ENCODE peak calls at places on chromosome 1, in eight cellular contexts. One of them, this sample, is unnamed. For H3K4me1, the result is how much of the 10 kb centered on the place peaks cover.

GRCh38 chr1:42466030-42466429 is 2.9 kb downstream of the CCDC30 start:
- DNase-seq in left lung: no peak
- DNase-seq in IMR-90: no peak
- DNase-seq in CD8-positive, alpha-beta memory T cell: no peak
- DNase-seq in mucosa of descending colon: no peak
- DNase-seq in right cardiac atrium: no peak
- DNase-seq in HCT116: no peak
- DNase-seq in adipocyte: no peak
- DNase-seq in this sample: no peak

GRCh38 chr1:244060691-244061090 is 9.6 kb downstream of the ZBTB18 start:
- DNase-seq in left lung: no peak
- DNase-seq in mucosa of descending colon: no peak
- DNase-seq in CD8-positive, alpha-beta memory T cell: no peak
- DNase-seq in adipocyte: no peak
- DNase-seq in HCT116: no peak
- DNase-seq in IMR-90: no peak
- DNase-seq in right cardiac atrium: no peak
- DNase-seq in this sample: no peak

GRCh38 chr1:80767711-80768110 is 1033.0 kb upstream of the ADGRL2 start:
- DNase-seq in CD8-positive, alpha-beta memory T cell: no peak
- DNase-seq in right cardiac atrium: no peak
- DNase-seq in mucosa of descending colon: no peak
- DNase-seq in IMR-90: no peak
- DNase-seq in left lung: no peak
- DNase-seq in HCT116: no peak
- DNase-seq in adipocyte: no peak
- DNase-seq in this sample: no peak

GRCh38 chr1:2194319-2194897 is at the start of gene FAAP20:
- DNase-seq in CD8-positive, alpha-beta memory T cell: no peak
- DNase-seq in IMR-90: peak
- DNase-seq in right cardiac atrium: no peak
- DNase-seq in mucosa of descending colon: no peak
- DNase-seq in adipocyte: peak
- DNase-seq in left lung: peak
- DNase-seq in HCT116: peak
- DNase-seq in this sample: peak

GRCh38 chr1:207414606-207415108 is 39.5 kb upstream of the CR2 start:
- DNase-seq in right cardiac atrium: no peak
- DNase-seq in left lung: no peak
- DNase-seq in CD8-positive, alpha-beta memory T cell: no peak
- DNase-seq in adipocyte: no peak
- DNase-seq in HCT116: no peak
- DNase-seq in mucosa of descending colon: no peak
- DNase-seq in IMR-90: no peak
- DNase-seq in this sample: no peak

GRCh38 chr1:205435904-205436573 is 14.2 kb upstream of the LEMD1 start:
- DNase-seq in IMR-90: no peak
- DNase-seq in left lung: no peak
- DNase-seq in HCT116: no peak
- DNase-seq in adipocyte: peak
- DNase-seq in mucosa of descending colon: no peak
- DNase-seq in right cardiac atrium: no peak
- DNase-seq in CD8-positive, alpha-beta memory T cell: no peak
- DNase-seq in this sample: no peak

GRCh38 chr1:23592209-23592905 is 33.1 kb upstream of the ID3 start:
- DNase-seq in HCT116: no peak
- DNase-seq in IMR-90: no peak
- DNase-seq in mucosa of descending colon: no peak
- DNase-seq in right cardiac atrium: no peak
- DNase-seq in left lung: no peak
- DNase-seq in CD8-positive, alpha-beta memory T cell: no peak
- DNase-seq in adipocyte: peak
- DNase-seq in this sample: no peak

GRCh38 chr1:193850745-193851144 is 664.3 kb upstream of the B3GALT2 start:
- DNase-seq in mucosa of descending colon: no peak
- DNase-seq in adipocyte: no peak
- DNase-seq in right cardiac atrium: no peak
- DNase-seq in HCT116: no peak
- DNase-seq in left lung: no peak
- DNase-seq in CD8-positive, alpha-beta memory T cell: no peak
- DNase-seq in IMR-90: peak
- DNase-seq in this sample: no peak

GRCh38 chr1:174954686-174955669 is 44.8 kb upstream of the CACYBP start:
- DNase-seq in right cardiac atrium: no peak
- DNase-seq in HCT116: no peak
- DNase-seq in left lung: no peak
- DNase-seq in IMR-90: no peak
- DNase-seq in mucosa of descending colon: no peak
- DNase-seq in CD8-positive, alpha-beta memory T cell: no peak
- DNase-seq in adipocyte: no peak
- DNase-seq in this sample: no peak

GRCh38 chr1:222975472-222976122 is 160.8 kb downstream of the DISP1 start:
- DNase-seq in IMR-90: peak
- DNase-seq in mucosa of descending colon: no peak
- DNase-seq in HCT116: no peak
- DNase-seq in right cardiac atrium: no peak
- DNase-seq in CD8-positive, alpha-beta memory T cell: no peak
- DNase-seq in left lung: no peak
- DNase-seq in adipocyte: no peak
- DNase-seq in this sample: peak

GRCh38 chr1:20008391-20008841 is 29.0 kb upstream of the PLA2G2A start:
- DNase-seq in adipocyte: no peak
- DNase-seq in CD8-positive, alpha-beta memory T cell: no peak
- DNase-seq in mucosa of descending colon: no peak
- DNase-seq in IMR-90: no peak
- DNase-seq in HCT116: no peak
- DNase-seq in right cardiac atrium: peak
- DNase-seq in left lung: no peak
- DNase-seq in this sample: no peak

GRCh38 chr1:147760481-147761260 is at the start of gene GJA5:
- DNase-seq in HCT116: no peak
- DNase-seq in left lung: no peak
- DNase-seq in CD8-positive, alpha-beta memory T cell: no peak
- DNase-seq in IMR-90: no peak
- DNase-seq in adipocyte: peak
- DNase-seq in right cardiac atrium: no peak
- DNase-seq in mucosa of descending colon: no peak
- DNase-seq in this sample: no peak

GRCh38 chr1:24390924-24391782 is 22.4 kb downstream of the STPG1 start:
- DNase-seq in HCT116: peak
- DNase-seq in left lung: peak
- DNase-seq in IMR-90: peak
- DNase-seq in CD8-positive, alpha-beta memory T cell: peak
- DNase-seq in adipocyte: peak
- DNase-seq in right cardiac atrium: peak
- DNase-seq in mucosa of descending colon: peak
- DNase-seq in this sample: peak

GRCh38 chr1:163291461-163291860 is 30.3 kb upstream of the NUF2 start:
- DNase-seq in left lung: no peak
- DNase-seq in right cardiac atrium: no peak
- DNase-seq in IMR-90: no peak
- DNase-seq in adipocyte: no peak
- DNase-seq in HCT116: no peak
- DNase-seq in CD8-positive, alpha-beta memory T cell: no peak
- DNase-seq in mucosa of descending colon: no peak
- DNase-seq in this sample: no peak

GRCh38 chr1:2174348-2175054 is 20.1 kb downstream of the FAAP20 start:
- DNase-seq in left lung: peak
- DNase-seq in HCT116: peak
- DNase-seq in right cardiac atrium: peak
- DNase-seq in mucosa of descending colon: peak
- DNase-seq in IMR-90: peak
- DNase-seq in CD8-positive, alpha-beta memory T cell: peak
- DNase-seq in adipocyte: peak
- DNase-seq in this sample: peak

GRCh38 chr1:234647245-234647644 is 37.3 kb upstream of the IRF2BP2 start:
- DNase-seq in IMR-90: no peak
- DNase-seq in CD8-positive, alpha-beta memory T cell: no peak
- DNase-seq in mucosa of descending colon: no peak
- DNase-seq in HCT116: no peak
- DNase-seq in right cardiac atrium: no peak
- DNase-seq in adipocyte: no peak
- DNase-seq in left lung: no peak
- DNase-seq in this sample: no peak

GRCh38 chr1:111624382-111624781 is 4.8 kb downstream of the RAP1A start:
- DNase-seq in HCT116: no peak
- DNase-seq in IMR-90: no peak
- DNase-seq in left lung: no peak
- DNase-seq in mucosa of descending colon: no peak
- DNase-seq in adipocyte: no peak
- DNase-seq in right cardiac atrium: no peak
- DNase-seq in CD8-positive, alpha-beta memory T cell: no peak
- DNase-seq in this sample: no peak

GRCh38 chr1:111620412-111620971 is 903 bp downstream of the RAP1A start:
- DNase-seq in right cardiac atrium: no peak
- DNase-seq in mucosa of descending colon: no peak
- DNase-seq in IMR-90: no peak
- DNase-seq in CD8-positive, alpha-beta memory T cell: no peak
- DNase-seq in left lung: no peak
- DNase-seq in HCT116: no peak
- DNase-seq in adipocyte: peak
- DNase-seq in this sample: peak

GRCh38 chr1:111619635-111620411 is at the start of gene RAP1A:
- DNase-seq in IMR-90: peak
- DNase-seq in mucosa of descending colon: peak
- DNase-seq in HCT116: peak
- DNase-seq in right cardiac atrium: peak
- DNase-seq in left lung: peak
- DNase-seq in adipocyte: peak
- DNase-seq in CD8-positive, alpha-beta memory T cell: peak
- DNase-seq in this sample: peak

GRCh38 chr1:111621050-111621449 is 1.5 kb downstream of the RAP1A start:
- DNase-seq in right cardiac atrium: no peak
- DNase-seq in HCT116: no peak
- DNase-seq in mucosa of descending colon: no peak
- DNase-seq in CD8-positive, alpha-beta memory T cell: peak
- DNase-seq in adipocyte: peak
- DNase-seq in left lung: no peak
- DNase-seq in IMR-90: peak
- DNase-seq in this sample: peak

GRCh38 chr1:111622166-111622565 is 2.6 kb downstream of the RAP1A start:
- DNase-seq in adipocyte: no peak
- DNase-seq in CD8-positive, alpha-beta memory T cell: no peak
- DNase-seq in left lung: no peak
- DNase-seq in mucosa of descending colon: no peak
- DNase-seq in right cardiac atrium: no peak
- DNase-seq in IMR-90: no peak
- DNase-seq in HCT116: no peak
- DNase-seq in this sample: no peak
- H3K4me1 ChIP-seq in adipocyte: under half
- H3K4me1 ChIP-seq in CD8-positive, alpha-beta memory T cell: half or more
- H3K4me1 ChIP-seq in left lung: half or more
- H3K4me1 ChIP-seq in mucosa of descending colon: under half
- H3K4me1 ChIP-seq in right cardiac atrium: under half
- H3K4me1 ChIP-seq in IMR-90: under half
- H3K4me1 ChIP-seq in HCT116: under half
- H3K4me1 ChIP-seq in this sample: under half

DNA sequence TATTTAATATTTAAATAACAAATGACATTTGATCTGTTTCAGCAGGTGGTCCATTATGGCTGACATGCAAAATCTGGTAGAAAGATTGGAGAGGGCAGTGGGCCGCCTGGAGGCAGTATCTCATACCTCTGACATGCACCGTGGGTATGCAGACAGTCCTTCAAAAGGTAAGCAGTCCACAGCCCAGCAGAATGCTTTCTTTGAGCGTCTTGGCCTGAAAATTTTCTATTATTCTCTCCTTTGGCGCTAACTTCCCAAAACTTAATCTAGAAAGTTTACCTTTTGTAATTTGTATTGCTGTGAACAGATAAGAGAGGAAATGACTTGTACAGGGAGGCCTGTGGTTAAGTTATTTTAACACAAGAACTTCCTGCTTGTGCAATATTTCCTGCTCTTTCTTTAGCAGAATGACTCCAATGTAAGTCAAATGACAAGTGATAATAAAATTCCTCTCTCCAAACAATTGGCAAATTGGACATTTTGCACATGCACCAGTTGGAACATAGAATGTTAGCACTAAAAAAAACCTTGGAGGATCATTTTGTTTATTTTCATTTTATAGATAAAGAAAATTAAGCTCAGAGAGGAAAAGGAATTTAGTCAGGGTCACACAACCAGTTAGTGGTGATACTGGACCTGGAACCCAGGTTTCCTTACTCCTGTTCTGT is 18.9 kb downstream of the CAP1 start:
- DNase-seq in mucosa of descending colon: no peak
- DNase-seq in right cardiac atrium: no peak
- DNase-seq in adipocyte: peak
- DNase-seq in CD8-positive, alpha-beta memory T cell: peak
- DNase-seq in left lung: no peak
- DNase-seq in IMR-90: peak
- DNase-seq in HCT116: no peak
- DNase-seq in this sample: no peak
- H3K4me1 ChIP-seq in mucosa of descending colon: half or more
- H3K4me1 ChIP-seq in right cardiac atrium: under half
- H3K4me1 ChIP-seq in adipocyte: under half
- H3K4me1 ChIP-seq in CD8-positive, alpha-beta memory T cell: half or more
- H3K4me1 ChIP-seq in left lung: half or more
- H3K4me1 ChIP-seq in IMR-90: under half
- H3K4me1 ChIP-seq in HCT116: under half
- H3K4me1 ChIP-seq in this sample: under half

GRCh38 chr1:31703431-31704260 is at the start of gene COL16A1:
- DNase-seq in right cardiac atrium: peak
- DNase-seq in left lung: no peak
- DNase-seq in HCT116: no peak
- DNase-seq in mucosa of descending colon: peak
- DNase-seq in adipocyte: peak
- DNase-seq in IMR-90: peak
- DNase-seq in CD8-positive, alpha-beta memory T cell: no peak
- DNase-seq in this sample: peak
- H3K4me1 ChIP-seq in right cardiac atrium: under half
- H3K4me1 ChIP-seq in left lung: under half
- H3K4me1 ChIP-seq in HCT116: half or more
- H3K4me1 ChIP-seq in mucosa of descending colon: under half
- H3K4me1 ChIP-seq in adipocyte: half or more
- H3K4me1 ChIP-seq in IMR-90: under half
- H3K4me1 ChIP-seq in CD8-positive, alpha-beta memory T cell: under half
- H3K4me1 ChIP-seq in this sample: half or more

GRCh38 chr1:159946242-159947187 is 1.1 kb upstream of the IGSF9 start:
- DNase-seq in IMR-90: no peak
- DNase-seq in left lung: no peak
- DNase-seq in right cardiac atrium: no peak
- DNase-seq in mucosa of descending colon: no peak
- DNase-seq in CD8-positive, alpha-beta memory T cell: no peak
- DNase-seq in HCT116: no peak
- DNase-seq in adipocyte: peak
- DNase-seq in this sample: peak

GRCh38 chr1:159942700-159943640 is 2.4 kb downstream of the IGSF9 start:
- DNase-seq in HCT116: no peak
- DNase-seq in adipocyte: no peak
- DNase-seq in CD8-positive, alpha-beta memory T cell: no peak
- DNase-seq in mucosa of descending colon: no peak
- DNase-seq in IMR-90: no peak
- DNase-seq in left lung: no peak
- DNase-seq in right cardiac atrium: no peak
- DNase-seq in this sample: peak

GRCh38 chr1:159945483-159946241 is at the start of gene IGSF9:
- DNase-seq in right cardiac atrium: peak
- DNase-seq in left lung: peak
- DNase-seq in HCT116: peak
- DNase-seq in mucosa of descending colon: peak
- DNase-seq in CD8-positive, alpha-beta memory T cell: peak
- DNase-seq in IMR-90: peak
- DNase-seq in adipocyte: peak
- DNase-seq in this sample: peak

GRCh38 chr1:159943908-159944622 is 1.3 kb downstream of the IGSF9 start:
- DNase-seq in right cardiac atrium: no peak
- DNase-seq in mucosa of descending colon: no peak
- DNase-seq in left lung: no peak
- DNase-seq in HCT116: no peak
- DNase-seq in IMR-90: no peak
- DNase-seq in adipocyte: no peak
- DNase-seq in CD8-positive, alpha-beta memory T cell: no peak
- DNase-seq in this sample: peak

GRCh38 chr1:159944623-159945455 is 574 bp downstream of the IGSF9 start:
- DNase-seq in adipocyte: no peak
- DNase-seq in HCT116: no peak
- DNase-seq in IMR-90: no peak
- DNase-seq in CD8-positive, alpha-beta memory T cell: no peak
- DNase-seq in right cardiac atrium: no peak
- DNase-seq in left lung: no peak
- DNase-seq in mucosa of descending colon: no peak
- DNase-seq in this sample: peak
- H3K4me1 ChIP-seq in adipocyte: under half
- H3K4me1 ChIP-seq in HCT116: under half
- H3K4me1 ChIP-seq in IMR-90: under half
- H3K4me1 ChIP-seq in CD8-positive, alpha-beta memory T cell: under half
- H3K4me1 ChIP-seq in right cardiac atrium: under half
- H3K4me1 ChIP-seq in left lung: under half
- H3K4me1 ChIP-seq in mucosa of descending colon: under half
- H3K4me1 ChIP-seq in this sample: under half